ENCODE peak calls at places on chromosomes 2 and 18, in nine cellular contexts. X is NCI-H524 treated with DMSO at 0.1 percent for 48 hours; Y is PC-3; B is right cardiac atrium; R is type B pancreatic cell; I is sciatic nerve; P is KBM-7; W is activated CD4-positive, CD25-positive, alpha-beta regulatory T cell treated with anti-CD3 and anti-CD28 coated beads, Interleukin-2, amount 50 U/mL, for 72 hours; T is A172. O is an unnamed sample.

GRCh38 chr2:172864182-172864581 is 128.5 kb downstream of the RAPGEF4 start:
- DNase-seq in B (peak), I (peak), W (peak), P (peak), Y (peak), R (no peak), T (peak), X (no peak), O (peak)

GRCh38 chr2:13822365-13822764 is 810.2 kb upstream of the LRATD1 start:
- DNase-seq in I (no peak), R (no peak), W (no peak), Y (no peak), P (no peak), T (no peak), X (no peak), B (no peak), O (no peak)

GRCh38 chr2:20516646-20517341 is 69.9 kb downstream of the RHOB start:
- DNase-seq in T (no peak), Y (no peak), R (no peak), B (peak), I (peak), P (no peak), X (no peak), W (no peak), O (no peak)

GRCh38 chr2:84874381-84875212 is 6.3 kb downstream of the TRABD2A start:
- DNase-seq in W (no peak), R (no peak), X (no peak), Y (no peak), P (no peak), B (no peak), T (no peak), I (no peak), O (no peak)

GRCh38 chr2:71675296-71675695 is 221.9 kb downstream of the DYSF start:
- DNase-seq in R (no peak), T (no peak), I (peak), Y (no peak), P (no peak), X (no peak), B (no peak), W (no peak), O (no peak)

GRCh38 chr2:102514061-102514785 is 41.2 kb downstream of the SLC9A4 start:
- DNase-seq in R (no peak), T (peak), Y (peak), W (no peak), X (no peak), B (no peak), I (no peak), P (no peak), O (no peak)

GRCh38 chr2:163736433-163737168 is 793 bp upstream of the FIGN start:
- DNase-seq in B (peak), X (no peak), I (peak), P (peak), Y (peak), W (no peak), T (peak), R (peak), O (no peak)

GRCh38 chr18:70132999-70133398 is 72.5 kb downstream of the RTTN start:
- DNase-seq in Y (peak), B (no peak), P (no peak), I (no peak), T (peak), R (no peak), W (no peak), X (no peak), O (no peak)

GRCh38 chr2:202721621-202722020 is 86.9 kb downstream of the FAM117B start:
- DNase-seq in T (peak), B (no peak), I (no peak), W (no peak), P (no peak), R (no peak), Y (no peak), X (no peak), O (no peak)

GRCh38 chr2:178420463-178420990 is 30.4 kb downstream of the PRKRA start:
- DNase-seq in Y (no peak), P (peak), X (no peak), W (no peak), T (no peak), R (no peak), B (no peak), I (no peak), O (no peak)

GRCh38 chr2:146844226-146844990 is 1000.4 kb upstream of the ACVR2A start:
- DNase-seq in R (no peak), Y (peak), B (no peak), W (no peak), I (no peak), P (no peak), X (no peak), T (no peak), O (no peak)

GRCh38 chr18:48541026-48541746 is 2.4 kb downstream of the CTIF start:
- DNase-seq in Y (peak), W (peak), P (peak), R (peak), I (peak), X (no peak), T (peak), B (peak), O (no peak)

GRCh38 chr18:57806891-57807280 is 3.8 kb upstream of the ATP8B1 start:
- DNase-seq in I (no peak), T (peak), X (no peak), W (no peak), Y (peak), P (no peak), B (no peak), R (no peak), O (no peak)

GRCh38 chr2:133379159-133379558 is 189.1 kb downstream of the NCKAP5 start:
- DNase-seq in X (no peak), I (no peak), B (no peak), Y (no peak), W (no peak), T (no peak), P (no peak), R (no peak), O (no peak)

GRCh38 chr2:36449943-36450392 is 94.4 kb downstream of the CRIM1 start:
- DNase-seq in B (no peak), W (no peak), Y (no peak), P (no peak), R (no peak), T (no peak), I (no peak), X (no peak), O (no peak)

GRCh38 chr2:98348066-98348561 is 1.9 kb downstream of the CNGA3 start:
- DNase-seq in W (no peak), B (no peak), P (peak), Y (no peak), I (no peak), T (no peak), R (no peak), X (peak), O (no peak)

GRCh38 chr18:58549814-58550339 is 79.0 kb downstream of the ALPK2 start:
- DNase-seq in P (no peak), Y (peak), R (no peak), I (no peak), T (no peak), B (no peak), X (no peak), W (no peak), O (no peak)

GRCh38 chr2:100959225-100959880 is 42.7 kb upstream of the RPL31 start:
- DNase-seq in R (no peak), T (peak), B (no peak), Y (peak), P (no peak), X (no peak), W (no peak), I (no peak), O (no peak)

GRCh38 chr2:219645631-219646527 is 18.4 kb downstream of the SLC4A3 start:
- DNase-seq in Y (peak), T (peak), B (no peak), X (no peak), I (no peak), R (peak), W (no peak), P (no peak), O (no peak)

GRCh38 chr2:118433566-118433965 is 345.3 kb downstream of the INSIG2 start:
- DNase-seq in I (no peak), P (no peak), R (no peak), B (no peak), W (no peak), Y (no peak), X (no peak), T (no peak), O (no peak)

GRCh38 chr2:157784169-157784822 is 91.8 kb downstream of the ACVR1 start:
- DNase-seq in Y (peak), W (no peak), R (no peak), P (no peak), T (peak), B (peak), I (no peak), X (no peak), O (no peak)

GRCh38 chr18:31596081-31596872 is 4.6 kb downstream of the TTR start:
- DNase-seq in T (no peak), W (no peak), X (no peak), P (no peak), Y (no peak), B (no peak), I (no peak), R (no peak), O (no peak)

GRCh38 chr2:207257291-207258190 is 91.8 kb upstream of the KLF7 start:
- DNase-seq in X (no peak), R (no peak), B (no peak), Y (peak), W (no peak), I (no peak), T (peak), P (no peak), O (peak)

GRCh38 chr18:75247601-75248421 is 37.2 kb downstream of the TSHZ1 start:
- DNase-seq in T (peak), P (peak), I (no peak), X (no peak), W (no peak), Y (peak), B (no peak), R (no peak), O (no peak)

GRCh38 chr2:60351802-60352201 is 201.7 kb downstream of the BCL11A start:
- DNase-seq in B (no peak), Y (no peak), I (no peak), T (no peak), P (no peak), R (no peak), W (no peak), X (no peak), O (peak)

GRCh38 chr2:177983183-177983788 is 89.3 kb downstream of the PDE11A start:
- DNase-seq in X (peak), I (no peak), R (no peak), P (peak), T (peak), B (no peak), W (no peak), Y (peak), O (peak)

GRCh38 chr2:5007596-5007995 is 684.6 kb upstream of the SOX11 start:
- DNase-seq in P (no peak), R (no peak), B (no peak), T (no peak), W (no peak), Y (no peak), I (no peak), X (no peak), O (no peak)

GRCh38 chr2:171712051-171712450 is 24.8 kb downstream of the DYNC1I2 start:
- DNase-seq in W (no peak), T (peak), X (no peak), B (no peak), R (no peak), Y (peak), I (no peak), P (peak), O (no peak)

GRCh38 chr18:74834424-74835309 is 237.0 kb downstream of the ZNF407 start:
- DNase-seq in B (no peak), I (no peak), P (no peak), Y (peak), W (no peak), X (no peak), R (no peak), T (no peak), O (no peak)

GRCh38 chr2:133676392-133677130 is 108.3 kb upstream of the NCKAP5 start:
- DNase-seq in W (no peak), P (no peak), T (no peak), Y (no peak), R (no peak), X (no peak), B (no peak), I (no peak), O (no peak)